ENCODE peak calls at places on chromosome 5, in five cellular contexts. One of them, this sample, is unnamed.

GRCh38 chr5:151257731-151258715 is 5.0 kb downstream of the GM2A start:
- DNase-seq in NCI-H1105: no peak
- DNase-seq in GM12891: no peak
- DNase-seq in fibroblast of the aortic adventitia: no peak
- DNase-seq in anterior cingulate cortex: no peak
- DNase-seq in this sample: no peak

GRCh38 chr5:160508780-160509361 is 87.2 kb downstream of the PTTG1 start:
- DNase-seq in NCI-H1105: peak; percentile 9
- DNase-seq in GM12891: peak; percentile 39
- DNase-seq in fibroblast of the aortic adventitia: peak; percentile 97
- DNase-seq in anterior cingulate cortex: no peak
- DNase-seq in this sample: peak; percentile 62

GRCh38 chr5:144436007-144436406 is 265.3 kb downstream of the KCTD16 start:
- DNase-seq in NCI-H1105: peak; percentile 42
- DNase-seq in GM12891: no peak
- DNase-seq in fibroblast of the aortic adventitia: no peak
- DNase-seq in anterior cingulate cortex: no peak
- DNase-seq in this sample: peak; percentile 66

GRCh38 chr5:179821298-179822058 is 773 bp downstream of the SQSTM1 start:
- DNase-seq in NCI-H1105: peak; percentile 53
- DNase-seq in GM12891: peak; percentile 95
- DNase-seq in fibroblast of the aortic adventitia: peak; percentile 97
- DNase-seq in anterior cingulate cortex: peak; percentile 83
- DNase-seq in this sample: peak; percentile 77

GRCh38 chr5:109533847-109534272 is 124.1 kb upstream of the PJA2 start:
- DNase-seq in NCI-H1105: no peak
- DNase-seq in GM12891: no peak
- DNase-seq in fibroblast of the aortic adventitia: peak; percentile 37
- DNase-seq in anterior cingulate cortex: no peak
- DNase-seq in this sample: no peak

GRCh38 chr5:147344861-147345260 is 110.0 kb downstream of the STK32A start:
- DNase-seq in NCI-H1105: no peak
- DNase-seq in GM12891: no peak
- DNase-seq in fibroblast of the aortic adventitia: no peak
- DNase-seq in anterior cingulate cortex: no peak
- DNase-seq in this sample: no peak

GRCh38 chr5:160312139-160312959 is at the start of gene CCNJL:
- DNase-seq in NCI-H1105: peak; percentile 60
- DNase-seq in GM12891: peak; percentile 62
- DNase-seq in fibroblast of the aortic adventitia: no peak
- DNase-seq in anterior cingulate cortex: peak; percentile 21
- DNase-seq in this sample: peak; percentile 33

GRCh38 chr5:172832383-172833315 is 1.4 kb upstream of the ERGIC1 start:
- DNase-seq in NCI-H1105: no peak
- DNase-seq in GM12891: no peak
- DNase-seq in fibroblast of the aortic adventitia: no peak
- DNase-seq in anterior cingulate cortex: no peak
- DNase-seq in this sample: no peak

GRCh38 chr5:131524431-131524830 is 110.6 kb downstream of the RAPGEF6 start:
- DNase-seq in NCI-H1105: no peak
- DNase-seq in GM12891: no peak
- DNase-seq in fibroblast of the aortic adventitia: no peak
- DNase-seq in anterior cingulate cortex: no peak
- DNase-seq in this sample: no peak